ENCODE peak calls at places on chromosome X, in four cellular contexts. N is SK-N-MC, S is mammary epithelial cell, O is IMR-90. L is an unnamed sample.

GRCh38 chrX:108310511-108310910 is 127.7 kb downstream of the COL4A6 start:
- DNase-seq in N (no peak), S (no peak), O (peak; percentile 26), L (no peak)

GRCh38 chrX:72041901-72042859 is 89.5 kb downstream of the RTL5 start:
- DNase-seq in N (no peak), S (no peak), O (peak; percentile 38), L (peak; percentile 32)

GRCh38 chrX:47235691-47236103 is 2.9 kb downstream of the USP11 start:
- DNase-seq in N (no peak), S (peak; percentile 51), O (peak; percentile 6), L (no peak)

GRCh38 chrX:76427560-76428242 is at the start of gene MAGEE1:
- DNase-seq in N (peak; percentile 1), S (peak; percentile 64), O (peak; percentile 37), L (peak; percentile 93)

GRCh38 chrX:16666541-16666940 is 16.6 kb downstream of the S100G start:
- DNase-seq in N (no peak), S (no peak), O (peak; percentile 61), L (peak; percentile 68)

GRCh38 chrX:12709047-12709446 is 82.2 kb upstream of the PRPS2 start:
- DNase-seq in N (no peak), S (no peak), O (no peak), L (peak; percentile 86)

GRCh38 chrX:85084770-85085393 is 81.2 kb downstream of the APOOL start:
- DNase-seq in N (peak; percentile 3), S (peak; percentile 14), O (peak; percentile 49), L (peak; percentile 54)

GRCh38 chrX:16783452-16783851 is 2.8 kb upstream of the TXLNG start:
- DNase-seq in N (no peak), S (no peak), O (no peak), L (no peak)

GRCh38 chrX:21837056-21837455 is 2.4 kb upstream of the MBTPS2 start:
- DNase-seq in N (no peak), S (no peak), O (no peak), L (no peak)

GRCh38 chrX:21840199-21840557 is 761 bp downstream of the MBTPS2 start:
- DNase-seq in N (no peak), S (no peak), O (peak; percentile 5), L (no peak)

GRCh38 chrX:21838937-21839333 is 482 bp upstream of the MBTPS2 start:
- DNase-seq in N (no peak), S (no peak), O (peak; percentile 14), L (no peak)

GRCh38 chrX:21843179-21843578 is 3.8 kb downstream of the MBTPS2 start:
- DNase-seq in N (no peak), S (no peak), O (peak; percentile 1), L (no peak)

DNA sequence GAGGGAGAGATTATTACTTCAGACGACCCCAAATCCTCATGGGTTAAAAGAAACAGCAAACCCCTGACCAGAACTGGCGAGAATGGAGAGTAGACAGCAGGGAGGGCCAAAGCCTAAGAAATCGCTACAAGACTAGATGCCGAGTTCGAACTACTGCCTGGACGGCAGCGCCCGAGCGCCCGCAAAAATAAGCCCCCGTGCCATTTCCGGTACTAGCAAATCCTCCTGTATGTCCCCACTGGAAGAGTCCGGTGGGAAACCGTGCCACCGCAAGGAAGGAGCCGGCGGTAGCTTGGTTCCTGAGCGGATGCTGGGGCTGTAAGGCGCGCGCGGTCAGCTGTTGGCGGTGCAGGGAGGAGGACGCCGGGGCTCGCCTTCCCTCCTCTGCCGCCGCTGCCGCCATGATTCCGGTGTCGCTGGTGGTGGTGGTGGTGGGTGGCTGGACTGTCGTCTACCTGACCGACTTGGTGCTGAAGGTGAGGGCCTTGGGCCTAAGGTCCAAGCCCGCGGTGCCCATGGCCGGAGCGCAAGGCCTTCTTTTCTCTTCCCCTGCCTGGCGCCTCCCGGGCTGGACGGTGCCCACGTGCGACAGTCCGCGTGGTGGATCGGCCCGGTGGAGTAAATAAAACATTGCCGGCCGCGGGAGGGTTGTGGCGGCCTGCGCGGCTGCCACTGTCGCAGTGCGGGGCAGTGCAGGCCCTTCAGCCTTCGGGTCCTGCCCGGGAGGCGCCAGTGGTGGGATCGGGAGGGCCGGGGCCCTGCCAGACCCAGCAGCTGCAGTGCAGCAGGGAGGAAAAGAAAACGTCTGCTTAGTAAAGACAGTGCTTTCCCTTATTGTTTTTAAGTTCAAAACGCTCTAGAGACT is at the start of gene MBTPS2:
- DNase-seq in N (peak; percentile 70), S (peak; percentile 79), O (peak; percentile 91), L (peak; percentile 91)
- H3K27ac ChIP-seq in N (peak within 1 kb of the TSS; percentile 82), S (peak within 1 kb of the TSS; percentile 61), O (peak within 1 kb of the TSS; percentile 96), L (no peak within 1 kb of the TSS)

GRCh38 chrX:70257599-70258288 is 2.3 kb downstream of the P2RY4 start:
- DNase-seq in N (no peak), S (no peak), O (no peak), L (no peak)

GRCh38 chrX:70255452-70255851 is 4.6 kb downstream of the P2RY4 start:
- DNase-seq in N (no peak), S (no peak), O (no peak), L (no peak)

GRCh38 chrX:70254909-70255308 is 5.1 kb downstream of the P2RY4 start:
- DNase-seq in N (no peak), S (no peak), O (no peak), L (no peak)

GRCh38 chrX:70254063-70254400 is 6.0 kb downstream of the P2RY4 start:
- DNase-seq in N (no peak), S (no peak), O (no peak), L (no peak)

GRCh38 chrX:70253377-70254062 is 6.5 kb downstream of the P2RY4 start:
- DNase-seq in N (no peak), S (peak; percentile 67), O (peak; percentile 18), L (no peak)
- H3K9ac ChIP-seq in N (no peak overlapping the region), S (peak overlapping the region; percentile 28), O (no peak overlapping the region), L (no peak overlapping the region)

GRCh38 chrX:68693481-68694410 is 46.3 kb downstream of the STARD8 start:
- DNase-seq in N (no peak), S (peak; percentile 4), O (peak; percentile 50), L (peak; percentile 93)
- H3K27ac ChIP-seq in N (no peak overlapping the region), S (no peak overlapping the region), O (no peak overlapping the region), L (no peak overlapping the region)

DNA sequence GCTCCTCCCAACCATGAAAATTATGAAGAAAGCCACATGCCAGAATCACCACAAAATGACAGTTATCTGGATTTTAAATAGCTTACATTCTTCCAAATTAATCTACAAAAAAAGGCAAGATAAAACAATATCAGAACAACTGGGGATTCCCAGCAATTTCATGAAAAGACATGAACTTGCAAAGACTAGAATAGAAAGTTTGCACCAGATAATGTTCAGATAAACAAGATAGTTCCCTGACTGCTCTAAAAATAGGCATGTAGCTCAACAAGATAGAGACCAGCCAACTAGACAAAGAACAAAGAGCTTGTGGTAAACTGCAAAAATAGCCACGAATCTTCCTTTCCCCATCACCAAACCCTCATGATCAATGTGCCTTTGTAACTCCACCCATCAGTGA is 30.3 kb upstream of the DDX53 start:
- DNase-seq in N (no peak), S (no peak), O (peak; percentile 16), L (no peak)
- H3K9ac ChIP-seq in N (no peak overlapping the region), S (no peak overlapping the region), O (no peak overlapping the region), L (no peak overlapping the region)

DNA sequence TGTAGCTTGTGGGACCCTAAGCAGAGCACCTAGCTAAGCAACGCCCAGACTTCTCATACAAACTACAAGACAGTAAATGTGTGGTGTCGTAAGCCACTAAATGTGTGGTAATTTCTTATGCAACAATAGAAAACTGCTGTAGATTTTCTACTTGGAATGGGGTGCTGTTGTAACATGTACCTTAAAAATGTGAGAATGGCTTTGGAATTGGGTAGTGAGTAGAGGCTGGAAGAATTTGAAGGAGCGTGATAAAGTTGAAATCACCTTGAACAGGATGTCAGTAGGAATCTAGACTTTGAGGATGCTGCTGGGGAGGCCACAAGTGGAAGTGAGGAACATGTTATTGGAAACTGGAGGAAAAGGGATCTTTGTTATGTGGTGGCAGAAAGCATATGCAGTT is 43.2 kb upstream of the FUNDC1 start:
- DNase-seq in N (no peak), S (no peak), O (no peak), L (no peak)
- H3K27ac ChIP-seq in N (no peak overlapping the region), S (no peak overlapping the region), O (no peak overlapping the region), L (no peak overlapping the region)